ENCODE peak calls at places on chromosomes 12 and 14, in six cellular contexts. T is H7, O is ovary, H is pancreas, Y is aorta, F is endodermal cell. Q is an unnamed sample.
A peak's percentile ranks its signal among the peaks of the same experiment; 100 is the strongest.

GRCh38 chr14:69428289-69428998 is 30.0 kb downstream of the SLC39A9 start:
- DNase-seq in T (no peak), O (no peak), H (no peak), Y (no peak), F (no peak), Q (no peak)

GRCh38 chr14:100902295-100902694 is 1.2 kb downstream of the RTL1 start:
- DNase-seq in T (peak; percentile 89), O (peak; percentile 31), H (no peak), Y (no peak), F (peak; percentile 74), Q (no peak)

GRCh38 chr14:55062517-55063351 is 11.3 kb downstream of the MAPK1IP1L start:
- DNase-seq in T (no peak), O (peak; percentile 45), H (no peak), Y (no peak), F (no peak), Q (no peak)

GRCh38 chr14:30603402-30603801 is 18.7 kb upstream of the SCFD1 start:
- DNase-seq in T (no peak), O (no peak), H (no peak), Y (no peak), F (no peak), Q (no peak)

GRCh38 chr12:68620528-68620927 is 9.8 kb downstream of the RAP1B start:
- DNase-seq in T (no peak), O (no peak), H (no peak), Y (no peak), F (peak; percentile 54), Q (no peak)

GRCh38 chr12:96000858-96001257 is 4.7 kb upstream of the HAL start:
- DNase-seq in T (no peak), O (no peak), H (no peak), Y (no peak), F (no peak), Q (no peak)

GRCh38 chr12:48750769-48751356 is 34.4 kb upstream of the CCNT1 start:
- DNase-seq in T (no peak), O (no peak), H (no peak), Y (no peak), F (no peak), Q (no peak)

GRCh38 chr14:22836301-22837058 is at the start of gene MMP14:
- DNase-seq in T (peak; percentile 88), O (peak; percentile 85), H (peak; percentile 70), Y (peak; percentile 90), F (peak; percentile 87), Q (no peak)

GRCh38 chr12:98371419-98371818 is 144.0 kb upstream of the TMPO start:
- DNase-seq in T (no peak), O (no peak), H (no peak), Y (no peak), F (no peak), Q (no peak)

GRCh38 chr14:60642270-60642789 is 6.9 kb downstream of the SIX1 start:
- DNase-seq in T (peak; percentile 88), O (no peak), H (no peak), Y (no peak), F (peak; percentile 86), Q (no peak)

GRCh38 chr12:57606399-57606798 is 1.8 kb downstream of the DTX3 start:
- DNase-seq in T (no peak), O (no peak), H (no peak), Y (no peak), F (no peak), Q (no peak)

GRCh38 chr12:123933214-123933613 is 39.4 kb downstream of the CCDC92 start:
- DNase-seq in T (no peak), O (no peak), H (no peak), Y (no peak), F (no peak), Q (no peak)

GRCh38 chr12:127690161-127690560 is 576.8 kb upstream of the TMEM132C start:
- DNase-seq in T (no peak), O (no peak), H (no peak), Y (no peak), F (no peak), Q (no peak)

GRCh38 chr12:102110782-102111181 is 9.1 kb downstream of the NUP37 start:
- DNase-seq in T (no peak), O (no peak), H (no peak), Y (no peak), F (no peak), Q (no peak)

GRCh38 chr14:77206877-77207389 is 25.3 kb downstream of the TMEM63C start:
- DNase-seq in T (no peak), O (no peak), H (no peak), Y (no peak), F (peak; percentile 82), Q (peak; percentile 42)

GRCh38 chr12:16437281-16437816 is 89.9 kb downstream of the MGST1 start:
- DNase-seq in T (no peak), O (no peak), H (no peak), Y (no peak), F (no peak), Q (no peak)

GRCh38 chr14:80770114-80770917 is 171.2 kb downstream of the CEP128 start:
- DNase-seq in T (no peak), O (no peak), H (no peak), Y (no peak), F (no peak), Q (no peak)

GRCh38 chr14:88163731-88164255 is 158.9 kb downstream of the GPR65 start:
- DNase-seq in T (no peak), O (no peak), H (no peak), Y (no peak), F (peak; percentile 26), Q (no peak)

GRCh38 chr12:57519758-57520007 is 631 bp downstream of the DDIT3 start:
- DNase-seq in T (peak; percentile 37), O (no peak), H (no peak), Y (no peak), F (peak; percentile 88), Q (no peak)

GRCh38 chr14:91271639-91272038 is 27.1 kb upstream of the GPR68 start:
- DNase-seq in T (no peak), O (no peak), H (no peak), Y (no peak), F (no peak), Q (no peak)

GRCh38 chr12:25194722-25195055 is 271 bp downstream of the DNAI7 start:
- DNase-seq in T (no peak), O (no peak), H (no peak), Y (no peak), F (no peak), Q (no peak)
- H3K4me3 ChIP-seq in T (peak overlapping the region; percentile 67), O (peak overlapping the region; percentile 66), H (peak overlapping the region; percentile 55), Y (peak overlapping the region; percentile 70), F (peak overlapping the region; percentile 87), Q (peak overlapping the region; percentile 64)

DNA sequence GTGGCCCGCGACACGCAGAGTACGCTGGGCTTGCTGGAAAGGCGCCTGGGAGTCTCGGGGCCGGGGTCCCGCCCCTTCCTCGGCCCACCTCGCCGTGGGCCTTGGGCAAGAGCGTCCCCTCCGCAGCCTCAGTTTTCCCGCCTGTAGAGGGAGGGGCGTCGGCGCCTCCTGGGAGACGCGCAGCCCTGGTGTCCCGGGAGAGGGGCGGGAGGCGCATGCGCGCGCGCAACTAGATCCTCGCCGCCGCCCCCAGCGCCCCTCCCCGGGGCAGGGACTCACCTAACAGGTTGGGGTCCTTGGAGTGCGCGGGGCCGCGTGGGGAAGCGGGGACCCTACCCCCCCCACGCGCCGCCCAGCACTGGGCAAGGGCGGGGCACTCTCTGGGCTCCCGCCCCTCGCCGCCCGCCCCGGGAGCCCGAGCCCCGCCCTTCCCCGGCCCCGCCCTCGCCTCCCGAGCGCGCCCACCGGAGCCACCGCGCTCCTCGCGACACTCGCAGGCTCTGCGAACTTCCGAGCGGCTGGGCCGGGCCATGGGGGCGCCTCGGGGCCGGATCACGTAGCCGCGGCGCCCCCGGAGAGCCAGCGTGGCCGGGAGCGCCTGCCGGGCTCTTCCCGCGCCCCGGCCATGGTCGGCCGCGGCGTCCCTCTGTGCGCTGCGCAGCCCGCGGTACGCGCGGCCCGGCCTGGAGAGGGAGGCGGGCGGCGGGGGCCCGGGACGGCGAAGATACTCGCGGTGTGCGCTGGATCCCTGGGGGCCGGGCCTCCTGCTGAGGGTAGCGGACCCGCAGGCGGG is at the start of gene KIF26A:
- DNase-seq in T (peak; percentile 99), O (peak; percentile 60), H (peak; percentile 55), Y (peak; percentile 47), F (peak; percentile 89), Q (peak; percentile 93)
- H3K4me3 ChIP-seq in T (peak within 1 kb of the TSS; percentile 70), O (peak within 1 kb of the TSS; percentile 37), H (peak within 1 kb of the TSS; percentile 33), Y (peak within 1 kb of the TSS; percentile 5), F (peak within 1 kb of the TSS; percentile 89), Q (peak within 1 kb of the TSS; percentile 87)

GRCh38 chr12:46494424-46494823 is 121.9 kb upstream of the SLC38A2 start:
- DNase-seq in T (peak; percentile 7), O (no peak), H (no peak), Y (no peak), F (no peak), Q (no peak)

GRCh38 chr12:46490635-46491034 is 118.1 kb upstream of the SLC38A2 start:
- DNase-seq in T (no peak), O (no peak), H (no peak), Y (no peak), F (no peak), Q (no peak)

GRCh38 chr12:46492471-46493351 is 120.1 kb upstream of the SLC38A2 start:
- DNase-seq in T (no peak), O (no peak), H (peak; percentile 28), Y (no peak), F (no peak), Q (no peak)

GRCh38 chr12:46491548-46491947 is 119.0 kb upstream of the SLC38A2 start:
- DNase-seq in T (no peak), O (no peak), H (no peak), Y (no peak), F (no peak), Q (no peak)

GRCh38 chr12:46493352-46494209 is 121.0 kb upstream of the SLC38A2 start:
- DNase-seq in T (no peak), O (no peak), H (no peak), Y (no peak), F (no peak), Q (no peak)
- H3K4me3 ChIP-seq in T (no peak overlapping the region), O (no peak overlapping the region), H (no peak overlapping the region), Y (no peak overlapping the region), F (peak overlapping the region; percentile 41), Q (no peak overlapping the region)

GRCh38 chr12:87667378-87667777 is 361.8 kb downstream of the C12orf50 start:
- DNase-seq in T (no peak), O (no peak), H (no peak), Y (no peak), F (no peak), Q (no peak)

GRCh38 chr12:87660987-87661769 is 368.0 kb downstream of the C12orf50 start:
- DNase-seq in T (no peak), O (no peak), H (no peak), Y (no peak), F (no peak), Q (no peak)

GRCh38 chr12:87656311-87656710 is 372.9 kb downstream of the C12orf50 start:
- DNase-seq in T (no peak), O (no peak), H (no peak), Y (no peak), F (peak; percentile 39), Q (no peak)

DNA sequence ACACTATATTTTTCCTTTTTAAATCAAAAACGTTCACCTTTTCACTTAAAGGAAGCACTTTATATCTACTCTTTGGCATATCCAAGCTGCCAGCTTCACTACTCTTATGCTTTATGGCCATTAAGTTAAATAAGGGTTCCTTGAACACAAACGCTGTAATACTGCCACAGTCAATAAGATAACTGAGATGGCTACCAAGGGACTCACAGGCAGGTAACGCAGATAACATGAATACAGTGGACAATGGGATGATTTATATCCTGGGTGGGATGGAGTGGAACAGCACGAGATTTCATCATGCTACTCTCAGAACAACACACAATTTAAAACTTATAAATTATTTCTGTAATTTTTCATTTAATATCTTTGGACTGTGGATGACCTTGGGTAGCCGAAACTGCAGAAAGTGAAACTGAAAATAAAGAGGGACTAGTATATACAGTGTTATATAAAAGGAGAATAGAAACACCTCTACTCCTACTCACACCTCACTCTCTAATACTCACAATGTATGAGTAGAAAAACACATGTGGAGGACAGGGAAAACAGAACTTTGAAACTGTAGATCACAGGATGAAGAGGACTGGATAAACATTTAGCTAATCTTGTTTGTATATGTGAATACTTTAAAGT is 367.3 kb downstream of the C12orf50 start:
- DNase-seq in T (no peak), O (no peak), H (no peak), Y (no peak), F (no peak), Q (no peak)
- H3K4me3 ChIP-seq in T (no peak overlapping the region), O (peak overlapping the region; percentile 29), H (peak overlapping the region; percentile 3), Y (peak overlapping the region; percentile 26), F (no peak overlapping the region), Q (peak overlapping the region; percentile 17)